ENCODE peak calls at places on chromosome 14, in eight cellular contexts. O is body of pancreas, H is heart right ventricle, B is colonic mucosa, P is GM12878, M is tibial nerve, F is A549, A is psoas muscle. V is an unnamed sample.

GRCh38 chr14:55580401-55581010 is 499 bp downstream of the KTN1 start:
- DNase-seq in O (peak; percentile 33), H (peak; percentile 68), B (peak; percentile 61), P (no peak), M (no peak), F (no peak), A (peak; percentile 86), V (peak; percentile 41)

GRCh38 chr14:31829256-31829923 is 247.7 kb upstream of the ARHGAP5 start:
- DNase-seq in O (no peak), H (no peak), B (no peak), P (no peak), M (no peak), F (no peak), A (no peak), V (no peak)

GRCh38 chr14:54102051-54102456 is 145.4 kb upstream of the BMP4 start:
- DNase-seq in O (no peak), H (no peak), B (no peak), P (no peak), M (no peak), F (no peak), A (no peak), V (no peak)

GRCh38 chr14:73173092-73173735 is 36.9 kb downstream of the PSEN1 start:
- DNase-seq in O (no peak), H (no peak), B (no peak), P (no peak), M (no peak), F (peak; percentile 18), A (no peak), V (no peak)

GRCh38 chr14:76086636-76087035 is 65.1 kb upstream of the GPATCH2L start:
- DNase-seq in O (no peak), H (no peak), B (no peak), P (no peak), M (no peak), F (no peak), A (peak; percentile 71), V (no peak)

GRCh38 chr14:44010595-44010994 is 496.5 kb downstream of the FSCB start:
- DNase-seq in O (no peak), H (no peak), B (no peak), P (no peak), M (no peak), F (no peak), A (no peak), V (no peak)

GRCh38 chr14:79568566-79568965 is 642.7 kb downstream of the DIO2 start:
- DNase-seq in O (no peak), H (no peak), B (no peak), P (no peak), M (no peak), F (no peak), A (no peak), V (no peak)

GRCh38 chr14:64400829-64401459 is 12.8 kb downstream of the MTHFD1 start:
- DNase-seq in O (no peak), H (no peak), B (no peak), P (no peak), M (no peak), F (no peak), A (no peak), V (no peak)

DNA sequence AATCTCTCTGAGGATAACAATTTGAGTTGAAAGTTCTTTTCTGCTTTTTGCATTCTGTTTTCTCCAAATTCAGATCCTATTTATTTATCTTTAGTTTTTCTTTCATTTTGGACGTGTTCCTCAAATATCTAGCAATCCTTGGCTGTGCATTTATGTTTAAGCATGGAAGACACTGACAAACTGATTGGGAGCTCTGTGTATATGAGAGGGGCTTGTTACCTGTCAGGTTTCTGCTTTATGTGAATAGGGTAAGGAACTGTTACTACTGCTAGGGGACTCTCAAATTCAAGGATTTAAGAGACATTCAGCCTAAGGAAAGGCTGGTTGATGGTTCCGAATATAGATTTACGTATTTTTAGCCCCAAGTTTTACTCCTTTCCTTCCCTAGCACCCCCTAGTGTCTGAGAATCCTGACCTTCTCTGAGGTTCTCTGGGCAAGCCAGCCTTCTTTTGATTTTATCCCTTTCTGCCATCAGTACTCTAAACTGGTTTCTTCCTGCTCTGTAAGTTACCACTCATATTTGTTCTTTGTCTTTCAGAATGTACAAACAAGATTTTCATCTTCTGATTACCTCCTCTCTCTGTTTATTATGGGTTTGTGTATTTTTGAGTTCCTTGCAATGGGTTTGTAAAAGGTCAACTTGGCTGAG is 30.5 kb downstream of the YLPM1 start:
- DNase-seq in O (no peak), H (no peak), B (no peak), P (no peak), M (no peak), F (peak; percentile 13), A (no peak), V (no peak)
- TF ChIP-seq CTCF in O (peak; percentile 4), H (no peak), B (no peak), P (no peak), M (peak; percentile 19), F (peak; percentile 40), A (no peak), V (no peak)

GRCh38 chr14:60878121-60878520 is 102.8 kb downstream of the TRMT5 start:
- DNase-seq in O (no peak), H (no peak), B (no peak), P (no peak), M (no peak), F (no peak), A (no peak), V (no peak)

GRCh38 chr14:60882219-60882618 is 98.7 kb downstream of the TRMT5 start:
- DNase-seq in O (no peak), H (no peak), B (no peak), P (no peak), M (no peak), F (no peak), A (no peak), V (no peak)

GRCh38 chr14:60884134-60884533 is 96.7 kb downstream of the TRMT5 start:
- DNase-seq in O (no peak), H (no peak), B (no peak), P (no peak), M (no peak), F (no peak), A (no peak), V (no peak)

DNA sequence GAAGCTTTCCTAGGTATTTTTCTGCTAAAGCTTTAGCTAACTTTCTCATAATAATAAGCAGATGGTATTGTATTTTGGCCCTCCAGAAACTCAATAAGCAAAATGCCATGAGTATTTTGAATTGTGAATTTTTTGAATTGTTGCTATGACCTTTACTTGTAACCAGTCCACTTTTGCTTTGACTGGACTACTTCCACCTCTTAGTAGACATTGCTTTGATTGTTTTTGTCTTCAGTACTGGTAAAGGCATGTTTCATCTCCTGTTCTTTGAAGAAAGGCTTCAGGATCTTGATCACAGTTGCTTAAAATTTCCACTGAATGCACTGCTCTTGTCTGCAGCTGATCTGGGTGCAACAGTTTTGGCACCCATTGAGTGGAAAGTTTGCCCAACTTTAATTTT is 102.3 kb downstream of the TRMT5 start:
- DNase-seq in O (no peak), H (no peak), B (no peak), P (no peak), M (no peak), F (no peak), A (no peak), V (no peak)
- H3K27ac ChIP-seq in O (no peak overlapping the region), H (no peak overlapping the region), B (no peak overlapping the region), P (no peak overlapping the region), M (no peak overlapping the region), F (no peak overlapping the region), A (no peak overlapping the region), V (no peak overlapping the region)

GRCh38 chr14:21192447-21192822 is 36.6 kb upstream of the OR5AU1 start:
- DNase-seq in O (no peak), H (no peak), B (no peak), P (no peak), M (no peak), F (no peak), A (no peak), V (no peak)

GRCh38 chr14:21192875-21193535 is 37.1 kb upstream of the OR5AU1 start:
- DNase-seq in O (no peak), H (no peak), B (no peak), P (no peak), M (no peak), F (no peak), A (no peak), V (no peak)

GRCh38 chr14:21194597-21194996 is 38.7 kb upstream of the OR5AU1 start:
- DNase-seq in O (no peak), H (no peak), B (no peak), P (no peak), M (no peak), F (no peak), A (no peak), V (no peak)

GRCh38 chr14:21191809-21192446 is 36.1 kb upstream of the OR5AU1 start:
- DNase-seq in O (peak; percentile 80), H (peak; percentile 77), B (peak; percentile 81), P (no peak), M (peak; percentile 45), F (peak; percentile 30), A (peak; percentile 81), V (peak; percentile 76)

GRCh38 chr14:21191261-21191808 is 35.5 kb upstream of the OR5AU1 start:
- DNase-seq in O (no peak), H (no peak), B (no peak), P (no peak), M (no peak), F (no peak), A (no peak), V (no peak)
- TF ChIP-seq CTCF in O (no peak), H (no peak), B (no peak), P (no peak), M (no peak), F (no peak), A (no peak), V (no peak)

DNA sequence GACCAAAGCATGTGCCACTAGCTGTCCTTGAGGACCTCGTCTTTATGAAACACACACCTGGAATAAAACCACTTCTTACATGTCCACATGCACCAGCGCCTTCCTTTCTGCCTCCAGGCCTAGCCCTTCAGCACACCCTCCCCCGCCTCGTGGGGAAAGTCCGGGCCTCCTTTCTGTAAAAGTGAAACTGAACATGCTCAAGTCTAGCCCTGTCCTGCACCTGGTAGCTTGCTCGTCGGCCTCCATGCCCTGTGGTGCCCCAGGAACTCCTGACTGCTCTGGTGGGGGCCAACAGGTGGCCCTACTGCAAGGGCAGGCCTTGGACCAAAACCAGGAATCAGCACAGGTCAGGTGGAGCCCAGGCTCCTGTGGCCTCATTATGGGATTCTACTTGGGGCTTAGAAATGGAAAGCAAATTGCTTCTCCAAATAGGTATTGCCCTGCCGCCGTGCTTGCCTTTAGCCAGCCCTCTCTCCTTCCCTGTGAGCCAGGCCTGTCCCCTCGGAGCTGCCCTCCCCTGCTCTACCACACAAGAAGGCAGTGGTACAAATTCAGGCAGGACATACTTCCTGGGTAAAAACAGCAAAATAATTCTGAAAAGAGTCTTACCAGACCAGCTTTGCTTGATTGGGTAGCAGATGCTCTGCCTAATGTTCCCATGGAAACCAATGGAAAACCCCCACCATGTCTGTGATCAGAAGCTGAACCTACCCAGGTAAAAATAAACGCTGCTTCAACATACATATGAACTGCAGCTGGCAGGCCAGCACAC is 43.5 kb downstream of the ERH start:
- DNase-seq in O (no peak), H (no peak), B (peak; percentile 32), P (peak; percentile 87), M (no peak), F (no peak), A (no peak), V (no peak)
- H3K27ac ChIP-seq in O (no peak overlapping the region), H (peak overlapping the region; percentile 64), B (no peak overlapping the region), P (peak overlapping the region; percentile 99), M (no peak overlapping the region), F (no peak overlapping the region), A (no peak overlapping the region), V (no peak overlapping the region)

GRCh38 chr14:94707494-94707893 is 62.4 kb downstream of the GSC start:
- DNase-seq in O (no peak), H (no peak), B (no peak), P (no peak), M (no peak), F (peak; percentile 23), A (no peak), V (no peak)
- TF ChIP-seq CTCF in O (no peak), H (no peak), B (no peak), P (no peak), M (no peak), F (no peak), A (no peak), V (no peak)

V was measured in lung.